ENCODE peak calls at places on chromosomes 6 and 20, in six cellular contexts. Y is tibial artery; V is kidney; D is heart left ventricle; M is A549; R is CD8-positive, alpha-beta T cell. Z is an unnamed sample. For H3K4me1, the result is how much of the 10 kb centered on the place peaks cover.

GRCh38 chr6:155635416-155635815 is 179.8 kb upstream of the NOX3 start:
- DNase-seq in Y (no peak), V (no peak), D (no peak), M (no peak), R (no peak), Z (no peak)

GRCh38 chr6:155341130-155341828 is 27.0 kb upstream of the TFB1M start:
- DNase-seq in Y (no peak), V (no peak), D (no peak), M (no peak), R (no peak), Z (no peak)

GRCh38 chr6:134207431-134207830 is 110.5 kb downstream of the SGK1 start:
- DNase-seq in Y (no peak), V (no peak), D (no peak), M (no peak), R (no peak), Z (no peak)

GRCh38 chr6:9957330-9957729 is 457.5 kb downstream of the TFAP2A start:
- DNase-seq in Y (no peak), V (no peak), D (no peak), M (no peak), R (no peak), Z (no peak)

GRCh38 chr20:22985212-22985611 is 49.9 kb upstream of the SSTR4 start:
- DNase-seq in Y (no peak), V (no peak), D (no peak), M (no peak), R (no peak), Z (no peak)

GRCh38 chr6:170202416-170203135 is 88.3 kb downstream of the DLL1 start:
- DNase-seq in Y (no peak), V (no peak), D (no peak), M (no peak), R (peak), Z (no peak)

GRCh38 chr6:28211840-28212509 is 13.1 kb upstream of the ZSCAN9 start:
- DNase-seq in Y (no peak), V (no peak), D (no peak), M (no peak), R (no peak), Z (no peak)

GRCh38 chr20:19661717-19662637 is 96.1 kb upstream of the RIN2 start:
- DNase-seq in Y (peak), V (peak), D (peak), M (peak), R (peak), Z (peak)

GRCh38 chr6:77292564-77293546 is 170.4 kb downstream of the HTR1B start:
- DNase-seq in Y (no peak), V (no peak), D (no peak), M (peak), R (no peak), Z (no peak)

GRCh38 chr20:362271-363254 is 15.7 kb downstream of the NRSN2 start:
- DNase-seq in Y (peak), V (peak), D (peak), M (peak), R (no peak), Z (peak)

GRCh38 chr6:16239798-16240123 is 1.4 kb downstream of the GMPR start:
- DNase-seq in Y (peak), V (no peak), D (no peak), M (peak), R (no peak), Z (no peak)
- H3K4me3 ChIP-seq in Y (peak), V (peak), D (peak), M (no peak), R (no peak), Z (peak)

DNA sequence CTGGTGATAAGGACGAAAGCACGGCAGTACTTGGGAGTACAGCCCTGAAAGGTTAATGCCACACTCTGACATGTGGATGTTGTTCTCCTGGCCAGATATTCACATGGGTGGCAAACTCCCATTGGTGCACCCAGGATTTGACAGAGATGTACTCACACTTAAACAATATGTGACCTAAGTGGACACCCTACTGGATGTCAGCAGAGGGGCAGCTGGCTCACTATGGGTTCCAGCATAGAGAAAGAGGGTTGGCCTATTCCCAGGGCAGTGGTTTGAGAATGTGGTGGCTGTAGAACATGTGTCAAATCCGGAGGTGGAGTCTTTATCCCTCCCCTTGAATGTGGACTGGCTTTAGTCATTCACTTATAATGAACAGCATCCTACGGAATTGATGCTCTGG is 333.2 kb downstream of the DHX35 start:
- DNase-seq in Y (no peak), V (no peak), D (no peak), M (no peak), R (no peak), Z (no peak)
- H3K4me1 ChIP-seq in Y (under half), V (under half), D (under half), M (under half), R (under half), Z (under half)

GRCh38 chr20:38247166-38247509 is 13.4 kb downstream of the KIAA1755 start:
- DNase-seq in Y (no peak), V (no peak), D (no peak), M (no peak), R (no peak), Z (no peak)
- H3K27ac ChIP-seq in Y (no peak), V (peak), D (no peak), M (no peak), R (no peak), Z (peak)

DNA sequence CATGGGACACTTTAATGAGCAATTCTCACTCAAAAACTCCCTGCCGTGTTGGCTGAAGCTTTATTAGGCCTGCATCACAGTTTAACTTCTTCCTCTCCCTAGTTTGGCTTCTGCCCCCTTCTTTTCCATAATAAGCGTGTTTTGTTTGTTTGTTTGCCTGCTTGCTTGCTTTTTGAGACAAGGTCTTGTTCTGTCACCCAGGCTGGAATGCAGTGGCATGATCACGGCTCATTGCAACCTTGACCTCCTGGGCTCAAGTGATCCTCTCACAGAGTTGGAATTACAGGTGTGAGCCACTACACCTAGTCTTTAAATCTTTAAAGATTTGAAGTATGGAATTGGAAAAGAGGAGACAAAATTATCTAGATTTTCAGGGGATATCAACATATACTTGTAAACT is 25.4 kb upstream of the DNAAF9 start:
- DNase-seq in Y (no peak), V (no peak), D (no peak), M (no peak), R (no peak), Z (no peak)
- H3K4me3 ChIP-seq in Y (no peak), V (no peak), D (no peak), M (no peak), R (no peak), Z (no peak)

GRCh38 chr20:47316776-47317126 is 39.7 kb downstream of the ZMYND8 start:
- DNase-seq in Y (no peak), V (no peak), D (no peak), M (no peak), R (no peak), Z (no peak)

GRCh38 chr20:47317127-47317895 is 39.2 kb downstream of the ZMYND8 start:
- DNase-seq in Y (peak), V (peak), D (peak), M (peak), R (peak), Z (peak)

GRCh38 chr20:47318027-47318595 is 38.4 kb downstream of the ZMYND8 start:
- DNase-seq in Y (no peak), V (no peak), D (no peak), M (peak), R (no peak), Z (peak)

GRCh38 chr20:47314647-47315338 is 41.7 kb downstream of the ZMYND8 start:
- DNase-seq in Y (no peak), V (no peak), D (no peak), M (no peak), R (no peak), Z (peak)

DNA sequence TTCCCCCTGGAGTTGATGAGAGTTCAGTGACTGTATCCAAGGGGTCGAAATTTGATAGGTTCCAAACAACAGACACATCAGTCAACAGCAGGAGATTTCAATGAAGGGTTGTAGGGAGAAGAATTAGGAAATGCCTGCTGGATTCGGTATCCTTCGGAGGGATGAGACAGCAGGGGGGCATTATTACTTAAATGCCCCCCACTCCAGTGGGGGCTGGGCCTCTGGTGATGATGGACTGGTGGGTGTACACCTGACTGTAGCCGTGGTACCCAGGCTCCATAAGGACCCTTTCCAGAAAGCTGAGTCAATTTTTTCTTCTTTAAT is 41.2 kb downstream of the ZMYND8 start:
- DNase-seq in Y (peak), V (no peak), D (no peak), M (peak), R (no peak), Z (peak)
- H3K4me1 ChIP-seq in Y (half or more), V (under half), D (under half), M (half or more), R (under half), Z (under half)

DNA sequence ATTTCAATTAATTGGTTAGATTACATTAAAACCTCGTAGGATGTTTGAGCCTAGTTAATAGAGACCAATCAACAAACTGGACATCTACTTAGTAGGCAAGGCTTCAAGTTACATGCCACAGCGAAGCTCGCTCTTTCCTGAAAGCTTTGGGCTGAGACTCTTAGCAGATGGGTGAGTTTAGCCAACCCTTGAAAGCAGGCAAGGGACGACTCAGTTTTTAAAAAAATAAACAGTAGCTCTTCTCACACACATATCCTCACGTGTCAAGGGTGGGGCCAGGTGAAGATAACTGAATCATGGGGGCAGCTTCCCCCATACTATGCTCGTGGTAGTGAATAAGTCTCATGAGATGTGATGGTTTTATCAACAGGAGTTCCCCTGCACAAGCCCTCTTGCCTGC is 775 bp downstream of the MTFR2 start:
- DNase-seq in Y (no peak), V (no peak), D (no peak), M (no peak), R (no peak), Z (no peak)
- H3K27ac ChIP-seq in Y (no peak), V (no peak), D (no peak), M (peak), R (no peak), Z (no peak)

GRCh38 chr6:84773133-84773430 is 8.7 kb upstream of the TBX18 start:
- DNase-seq in Y (no peak), V (no peak), D (no peak), M (peak), R (no peak), Z (no peak)

GRCh38 chr6:84772428-84773132 is 8.2 kb upstream of the TBX18 start:
- DNase-seq in Y (no peak), V (peak), D (no peak), M (peak), R (no peak), Z (no peak)

GRCh38 chr6:84770521-84770920 is 6.1 kb upstream of the TBX18 start:
- DNase-seq in Y (no peak), V (no peak), D (no peak), M (no peak), R (no peak), Z (no peak)

GRCh38 chr6:84773431-84774173 is 9.2 kb upstream of the TBX18 start:
- DNase-seq in Y (peak), V (peak), D (peak), M (peak), R (no peak), Z (peak)

DNA sequence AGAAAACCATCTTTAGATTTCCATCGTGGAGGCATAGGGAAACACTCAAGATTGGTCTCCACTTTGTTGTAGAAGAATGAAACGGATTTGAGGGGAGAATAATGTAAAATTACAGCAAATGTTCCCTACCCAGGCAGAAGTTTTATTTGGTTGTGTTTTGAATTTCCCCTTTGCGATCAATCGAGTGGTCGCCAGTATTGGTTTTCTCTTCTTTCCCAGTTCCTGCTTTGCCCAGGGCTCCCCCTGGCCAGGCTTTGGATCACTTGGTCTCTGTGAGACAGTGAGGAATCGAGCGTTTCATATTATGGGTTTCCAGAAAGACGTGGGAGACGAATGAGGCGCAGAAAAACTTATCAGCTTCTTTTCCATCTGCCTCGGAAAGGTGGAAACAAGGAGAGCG is 7.3 kb upstream of the TBX18 start:
- DNase-seq in Y (no peak), V (no peak), D (no peak), M (peak), R (no peak), Z (no peak)
- H3K4me3 ChIP-seq in Y (peak), V (no peak), D (no peak), M (peak), R (no peak), Z (no peak)

GRCh38 chr6:157974967-157975366 is 6.7 kb upstream of the SYNJ2 start:
- DNase-seq in Y (no peak), V (no peak), D (no peak), M (no peak), R (no peak), Z (no peak)
- H3K4me1 ChIP-seq in Y (under half), V (under half), D (under half), M (under half), R (under half), Z (under half)

DNA sequence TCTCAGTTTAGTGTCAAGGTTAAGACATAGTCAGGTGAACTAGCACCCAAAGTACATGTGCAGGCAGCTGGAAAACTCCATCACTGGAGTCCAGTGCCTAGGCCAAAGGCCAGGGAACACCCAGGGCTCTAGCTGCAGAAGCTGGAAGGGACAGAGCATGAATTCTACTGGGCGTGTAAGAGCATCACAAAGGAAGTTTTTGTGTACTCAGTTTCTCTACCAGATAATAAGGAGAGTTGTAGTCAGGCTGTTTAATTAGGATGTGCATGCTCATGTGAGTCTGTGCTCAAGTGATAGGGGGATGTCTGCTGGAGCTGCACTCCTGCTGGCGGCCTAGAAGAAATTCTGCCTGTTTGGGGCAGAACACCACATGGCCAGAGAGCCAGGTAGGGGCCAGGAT is 8.1 kb downstream of the L3MBTL1 start:
- DNase-seq in Y (no peak), V (no peak), D (no peak), M (no peak), R (no peak), Z (no peak)
- H3K27ac ChIP-seq in Y (peak), V (no peak), D (no peak), M (no peak), R (no peak), Z (no peak)

GRCh38 chr20:21511850-21512633 is 1.8 kb downstream of the NKX2-2 start:
- DNase-seq in Y (no peak), V (no peak), D (no peak), M (no peak), R (no peak), Z (no peak)
- H3K4me3 ChIP-seq in Y (peak), V (no peak), D (peak), M (peak), R (peak), Z (no peak)